ENCODE peak calls at places on chromosomes 1 and 21, in nine cellular contexts. One of them, this sample, is unnamed.

GRCh38 chr1:203671808-203672207 is 45.2 kb downstream of the ATP2B4 start:
- DNase-seq in brain microvascular endothelial cell: no peak
- DNase-seq in neural progenitor cell: no peak
- DNase-seq in AG10803: no peak
- DNase-seq in HCT116: no peak
- DNase-seq in BJ: no peak
- DNase-seq in colonic mucosa: no peak
- DNase-seq in stomach: no peak
- DNase-seq in testis: no peak
- DNase-seq in this sample: no peak

GRCh38 chr1:219066098-219066497 is 107.6 kb upstream of the LYPLAL1 start:
- DNase-seq in brain microvascular endothelial cell: no peak
- DNase-seq in neural progenitor cell: no peak
- DNase-seq in AG10803: no peak
- DNase-seq in HCT116: no peak
- DNase-seq in BJ: no peak
- DNase-seq in colonic mucosa: no peak
- DNase-seq in stomach: no peak
- DNase-seq in testis: no peak
- DNase-seq in this sample: no peak

GRCh38 chr1:22295856-22296255 is 153.0 kb upstream of the WNT4 start:
- DNase-seq in brain microvascular endothelial cell: no peak
- DNase-seq in neural progenitor cell: no peak
- DNase-seq in AG10803: no peak
- DNase-seq in HCT116: no peak
- DNase-seq in BJ: no peak
- DNase-seq in colonic mucosa: no peak
- DNase-seq in stomach: no peak
- DNase-seq in testis: no peak
- DNase-seq in this sample: no peak

GRCh38 chr1:243475966-243476365 is 220.1 kb downstream of the SDCCAG8 start:
- DNase-seq in brain microvascular endothelial cell: peak; percentile 53
- DNase-seq in neural progenitor cell: peak; percentile 87
- DNase-seq in AG10803: peak; percentile 34
- DNase-seq in HCT116: no peak
- DNase-seq in BJ: no peak
- DNase-seq in colonic mucosa: no peak
- DNase-seq in stomach: no peak
- DNase-seq in testis: no peak
- DNase-seq in this sample: no peak

GRCh38 chr1:168637350-168637991 is 61.1 kb downstream of the XCL1 start:
- DNase-seq in brain microvascular endothelial cell: no peak
- DNase-seq in neural progenitor cell: peak; percentile 76
- DNase-seq in AG10803: no peak
- DNase-seq in HCT116: peak; percentile 69
- DNase-seq in BJ: no peak
- DNase-seq in colonic mucosa: no peak
- DNase-seq in stomach: no peak
- DNase-seq in testis: peak; percentile 21
- DNase-seq in this sample: peak; percentile 63

GRCh38 chr1:53326598-53327182 is 1.2 kb downstream of the LRP8 start:
- DNase-seq in brain microvascular endothelial cell: peak; percentile 2
- DNase-seq in neural progenitor cell: peak; percentile 82
- DNase-seq in AG10803: no peak
- DNase-seq in HCT116: no peak
- DNase-seq in BJ: no peak
- DNase-seq in colonic mucosa: peak; percentile 79
- DNase-seq in stomach: no peak
- DNase-seq in testis: no peak
- DNase-seq in this sample: no peak

GRCh38 chr1:1360511-1361169 is 2.3 kb upstream of the MXRA8 start:
- DNase-seq in brain microvascular endothelial cell: peak; percentile 92
- DNase-seq in neural progenitor cell: peak; percentile 71
- DNase-seq in AG10803: peak; percentile 97
- DNase-seq in HCT116: peak; percentile 56
- DNase-seq in BJ: peak; percentile 87
- DNase-seq in colonic mucosa: peak; percentile 54
- DNase-seq in stomach: no peak
- DNase-seq in testis: no peak
- DNase-seq in this sample: peak; percentile 66

GRCh38 chr1:244010599-244011211 is 40.4 kb upstream of the ZBTB18 start:
- DNase-seq in brain microvascular endothelial cell: no peak
- DNase-seq in neural progenitor cell: no peak
- DNase-seq in AG10803: no peak
- DNase-seq in HCT116: no peak
- DNase-seq in BJ: peak; percentile 19
- DNase-seq in colonic mucosa: no peak
- DNase-seq in stomach: no peak
- DNase-seq in testis: no peak
- DNase-seq in this sample: no peak

GRCh38 chr1:88407248-88407647 is 276.8 kb upstream of the PKN2 start:
- DNase-seq in brain microvascular endothelial cell: no peak
- DNase-seq in neural progenitor cell: no peak
- DNase-seq in AG10803: no peak
- DNase-seq in HCT116: no peak
- DNase-seq in BJ: no peak
- DNase-seq in colonic mucosa: no peak
- DNase-seq in stomach: no peak
- DNase-seq in testis: no peak
- DNase-seq in this sample: no peak

GRCh38 chr1:155192346-155193274 is 15.1 kb downstream of the THBS3 start:
- DNase-seq in brain microvascular endothelial cell: no peak
- DNase-seq in neural progenitor cell: peak; percentile 60
- DNase-seq in AG10803: no peak
- DNase-seq in HCT116: no peak
- DNase-seq in BJ: no peak
- DNase-seq in colonic mucosa: peak; percentile 88
- DNase-seq in stomach: peak; percentile 89
- DNase-seq in testis: no peak
- DNase-seq in this sample: peak; percentile 17

GRCh38 chr1:231049121-231049979 is 9.3 kb upstream of the FAM89A start:
- DNase-seq in brain microvascular endothelial cell: no peak
- DNase-seq in neural progenitor cell: no peak
- DNase-seq in AG10803: no peak
- DNase-seq in HCT116: no peak
- DNase-seq in BJ: no peak
- DNase-seq in colonic mucosa: no peak
- DNase-seq in stomach: no peak
- DNase-seq in testis: no peak
- DNase-seq in this sample: peak; percentile 83

GRCh38 chr1:28135910-28136635 is 40.4 kb downstream of the PTAFR start:
- DNase-seq in brain microvascular endothelial cell: no peak
- DNase-seq in neural progenitor cell: no peak
- DNase-seq in AG10803: no peak
- DNase-seq in HCT116: no peak
- DNase-seq in BJ: no peak
- DNase-seq in colonic mucosa: no peak
- DNase-seq in stomach: no peak
- DNase-seq in testis: no peak
- DNase-seq in this sample: no peak

GRCh38 chr1:8862528-8862927 is 16.0 kb downstream of the ENO1 start:
- DNase-seq in brain microvascular endothelial cell: no peak
- DNase-seq in neural progenitor cell: peak; percentile 71
- DNase-seq in AG10803: no peak
- DNase-seq in HCT116: no peak
- DNase-seq in BJ: no peak
- DNase-seq in colonic mucosa: no peak
- DNase-seq in stomach: no peak
- DNase-seq in testis: no peak
- DNase-seq in this sample: no peak

GRCh38 chr1:160641323-160642280 is 5.2 kb downstream of the SLAMF1 start:
- DNase-seq in brain microvascular endothelial cell: no peak
- DNase-seq in neural progenitor cell: no peak
- DNase-seq in AG10803: no peak
- DNase-seq in HCT116: no peak
- DNase-seq in BJ: no peak
- DNase-seq in colonic mucosa: no peak
- DNase-seq in stomach: no peak
- DNase-seq in testis: no peak
- DNase-seq in this sample: no peak

GRCh38 chr1:54365020-54365797 is 41.0 kb downstream of the SSBP3 start:
- DNase-seq in brain microvascular endothelial cell: no peak
- DNase-seq in neural progenitor cell: no peak
- DNase-seq in AG10803: no peak
- DNase-seq in HCT116: no peak
- DNase-seq in BJ: no peak
- DNase-seq in colonic mucosa: peak; percentile 49
- DNase-seq in stomach: no peak
- DNase-seq in testis: peak; percentile 60
- DNase-seq in this sample: no peak

GRCh38 chr1:100773444-100773843 is 53.9 kb downstream of the VCAM1 start:
- DNase-seq in brain microvascular endothelial cell: no peak
- DNase-seq in neural progenitor cell: no peak
- DNase-seq in AG10803: peak; percentile 16
- DNase-seq in HCT116: no peak
- DNase-seq in BJ: no peak
- DNase-seq in colonic mucosa: no peak
- DNase-seq in stomach: no peak
- DNase-seq in testis: no peak
- DNase-seq in this sample: peak; percentile 75

GRCh38 chr1:41260768-41261167 is 18.7 kb upstream of the SCMH1 start:
- DNase-seq in brain microvascular endothelial cell: no peak
- DNase-seq in neural progenitor cell: no peak
- DNase-seq in AG10803: no peak
- DNase-seq in HCT116: no peak
- DNase-seq in BJ: no peak
- DNase-seq in colonic mucosa: no peak
- DNase-seq in stomach: no peak
- DNase-seq in testis: no peak
- DNase-seq in this sample: no peak

GRCh38 chr1:243582321-243582720 is 267.7 kb downstream of the AKT3 start:
- DNase-seq in brain microvascular endothelial cell: peak; percentile 47
- DNase-seq in neural progenitor cell: no peak
- DNase-seq in AG10803: peak; percentile 78
- DNase-seq in HCT116: no peak
- DNase-seq in BJ: peak; percentile 23
- DNase-seq in colonic mucosa: no peak
- DNase-seq in stomach: no peak
- DNase-seq in testis: no peak
- DNase-seq in this sample: no peak

GRCh38 chr1:165668184-165668583 is 30.2 kb downstream of the ALDH9A1 start:
- DNase-seq in brain microvascular endothelial cell: no peak
- DNase-seq in neural progenitor cell: no peak
- DNase-seq in AG10803: no peak
- DNase-seq in HCT116: no peak
- DNase-seq in BJ: no peak
- DNase-seq in colonic mucosa: no peak
- DNase-seq in stomach: no peak
- DNase-seq in testis: no peak
- DNase-seq in this sample: no peak

GRCh38 chr1:197907846-197908616 is 5.6 kb downstream of the C1orf53 start:
- DNase-seq in brain microvascular endothelial cell: no peak
- DNase-seq in neural progenitor cell: no peak
- DNase-seq in AG10803: no peak
- DNase-seq in HCT116: no peak
- DNase-seq in BJ: no peak
- DNase-seq in colonic mucosa: no peak
- DNase-seq in stomach: no peak
- DNase-seq in testis: no peak
- DNase-seq in this sample: no peak
- H3K4me3 ChIP-seq in brain microvascular endothelial cell: no peak overlapping the region
- H3K4me3 ChIP-seq in neural progenitor cell: no peak overlapping the region
- H3K4me3 ChIP-seq in AG10803: no peak overlapping the region
- H3K4me3 ChIP-seq in HCT116: no peak overlapping the region
- H3K4me3 ChIP-seq in BJ: no peak overlapping the region
- H3K4me3 ChIP-seq in colonic mucosa: no peak overlapping the region
- H3K4me3 ChIP-seq in stomach: no peak overlapping the region
- H3K4me3 ChIP-seq in testis: no peak overlapping the region
- H3K4me3 ChIP-seq in this sample: no peak overlapping the region

GRCh38 chr1:236502972-236503639 is 20.7 kb upstream of the LGALS8 start:
- DNase-seq in brain microvascular endothelial cell: peak; percentile 84
- DNase-seq in neural progenitor cell: peak; percentile 85
- DNase-seq in AG10803: peak; percentile 68
- DNase-seq in HCT116: peak; percentile 36
- DNase-seq in BJ: peak; percentile 20
- DNase-seq in colonic mucosa: peak; percentile 63
- DNase-seq in stomach: peak; percentile 62
- DNase-seq in testis: peak; percentile 46
- DNase-seq in this sample: peak; percentile 80
- H3K4me3 ChIP-seq in brain microvascular endothelial cell: peak overlapping the region; percentile 37
- H3K4me3 ChIP-seq in neural progenitor cell: peak overlapping the region; percentile 24
- H3K4me3 ChIP-seq in AG10803: peak overlapping the region; percentile 47
- H3K4me3 ChIP-seq in HCT116: peak overlapping the region; percentile 39
- H3K4me3 ChIP-seq in BJ: peak overlapping the region; percentile 21
- H3K4me3 ChIP-seq in colonic mucosa: no peak overlapping the region
- H3K4me3 ChIP-seq in stomach: peak overlapping the region; percentile 13
- H3K4me3 ChIP-seq in testis: peak overlapping the region; percentile 12
- H3K4me3 ChIP-seq in this sample: peak overlapping the region; percentile 16

GRCh38 chr1:118104956-118105355 is 80.1 kb downstream of the SPAG17 start:
- DNase-seq in brain microvascular endothelial cell: no peak
- DNase-seq in neural progenitor cell: no peak
- DNase-seq in AG10803: peak; percentile 39
- DNase-seq in HCT116: no peak
- DNase-seq in BJ: no peak
- DNase-seq in colonic mucosa: no peak
- DNase-seq in stomach: no peak
- DNase-seq in testis: no peak
- DNase-seq in this sample: no peak

GRCh38 chr1:118101989-118102388 is 83.0 kb downstream of the SPAG17 start:
- DNase-seq in brain microvascular endothelial cell: no peak
- DNase-seq in neural progenitor cell: no peak
- DNase-seq in AG10803: no peak
- DNase-seq in HCT116: no peak
- DNase-seq in BJ: no peak
- DNase-seq in colonic mucosa: no peak
- DNase-seq in stomach: no peak
- DNase-seq in testis: no peak
- DNase-seq in this sample: no peak

GRCh38 chr1:118100686-118101300 is 84.2 kb downstream of the SPAG17 start:
- DNase-seq in brain microvascular endothelial cell: no peak
- DNase-seq in neural progenitor cell: no peak
- DNase-seq in AG10803: no peak
- DNase-seq in HCT116: no peak
- DNase-seq in BJ: no peak
- DNase-seq in colonic mucosa: peak; percentile 34
- DNase-seq in stomach: peak; percentile 72
- DNase-seq in testis: no peak
- DNase-seq in this sample: no peak

GRCh38 chr1:118097622-118098348 is 87.2 kb downstream of the SPAG17 start:
- DNase-seq in brain microvascular endothelial cell: peak; percentile 9
- DNase-seq in neural progenitor cell: no peak
- DNase-seq in AG10803: no peak
- DNase-seq in HCT116: no peak
- DNase-seq in BJ: no peak
- DNase-seq in colonic mucosa: no peak
- DNase-seq in stomach: no peak
- DNase-seq in testis: no peak
- DNase-seq in this sample: peak; percentile 42

GRCh38 chr1:118101445-118101844 is 83.6 kb downstream of the SPAG17 start:
- DNase-seq in brain microvascular endothelial cell: no peak
- DNase-seq in neural progenitor cell: no peak
- DNase-seq in AG10803: peak; percentile 61
- DNase-seq in HCT116: no peak
- DNase-seq in BJ: peak; percentile 62
- DNase-seq in colonic mucosa: no peak
- DNase-seq in stomach: no peak
- DNase-seq in testis: no peak
- DNase-seq in this sample: no peak
- H3K4me3 ChIP-seq in brain microvascular endothelial cell: no peak overlapping the region
- H3K4me3 ChIP-seq in neural progenitor cell: no peak overlapping the region
- H3K4me3 ChIP-seq in AG10803: no peak overlapping the region
- H3K4me3 ChIP-seq in HCT116: no peak overlapping the region
- H3K4me3 ChIP-seq in BJ: no peak overlapping the region
- H3K4me3 ChIP-seq in colonic mucosa: no peak overlapping the region
- H3K4me3 ChIP-seq in stomach: no peak overlapping the region
- H3K4me3 ChIP-seq in testis: no peak overlapping the region
- H3K4me3 ChIP-seq in this sample: no peak overlapping the region

GRCh38 chr21:25568230-25568629 is 39.1 kb downstream of the MRPL39 start:
- DNase-seq in brain microvascular endothelial cell: peak; percentile 76
- DNase-seq in neural progenitor cell: peak; percentile 22
- DNase-seq in AG10803: peak; percentile 40
- DNase-seq in HCT116: no peak
- DNase-seq in BJ: no peak
- DNase-seq in colonic mucosa: peak; percentile 22
- DNase-seq in stomach: no peak
- DNase-seq in testis: peak; percentile 54
- DNase-seq in this sample: no peak
- H3K4me3 ChIP-seq in brain microvascular endothelial cell: no peak overlapping the region
- H3K4me3 ChIP-seq in neural progenitor cell: no peak overlapping the region
- H3K4me3 ChIP-seq in AG10803: no peak overlapping the region
- H3K4me3 ChIP-seq in HCT116: no peak overlapping the region
- H3K4me3 ChIP-seq in BJ: no peak overlapping the region
- H3K4me3 ChIP-seq in colonic mucosa: no peak overlapping the region
- H3K4me3 ChIP-seq in stomach: no peak overlapping the region
- H3K4me3 ChIP-seq in testis: no peak overlapping the region
- H3K4me3 ChIP-seq in this sample: no peak overlapping the region